ENCODE peak calls at places on chromosomes 3 and 15, in seven cellular contexts. K is adrenal gland, T is K562, D is left ventricle myocardium inferior, Y is ELR, V is activated T-helper 1 cell treated with Interleukin-2 at 50 U/mL for 16 hours, S is neural progenitor cell. G is an unnamed sample.

GRCh38 chr3:179174898-179175297 is 26.7 kb downstream of the PIK3CA start:
- DNase-seq in K (no peak), T (no peak), D (no peak), Y (no peak), V (no peak), S (peak), G (no peak)

GRCh38 chr3:72563690-72564370 is 284.4 kb downstream of the SHQ1 start:
- DNase-seq in K (no peak), T (no peak), D (no peak), Y (no peak), V (no peak), S (no peak), G (no peak)

GRCh38 chr3:98670020-98670419 is 76.6 kb upstream of the CPOX start:
- DNase-seq in K (no peak), T (no peak), D (no peak), Y (no peak), V (no peak), S (no peak), G (no peak)

GRCh38 chr3:159749406-159749805 is 239.2 kb upstream of the IL12A start:
- DNase-seq in K (no peak), T (no peak), D (no peak), Y (no peak), V (no peak), S (no peak), G (no peak)

GRCh38 chr3:65712156-65712555 is 326.6 kb downstream of the MAGI1 start:
- DNase-seq in K (no peak), T (no peak), D (no peak), Y (no peak), V (no peak), S (no peak), G (no peak)

GRCh38 chr3:102255736-102256135 is 179.1 kb upstream of the ZPLD1 start:
- DNase-seq in K (no peak), T (no peak), D (no peak), Y (no peak), V (no peak), S (no peak), G (no peak)

GRCh38 chr3:69014022-69014580 is 617 bp upstream of the EOGT start:
- DNase-seq in K (no peak), T (no peak), D (no peak), Y (peak), V (no peak), S (no peak), G (no peak)

GRCh38 chr3:186790261-186790981 is 7.0 kb downstream of the EIF4A2 start:
- DNase-seq in K (no peak), T (peak), D (no peak), Y (peak), V (no peak), S (no peak), G (peak)

GRCh38 chr3:154122912-154123559 is 1.8 kb downstream of the ARHGEF26 start:
- DNase-seq in K (no peak), T (no peak), D (no peak), Y (peak), V (no peak), S (no peak), G (no peak)

GRCh38 chr15:60660290-60661051 is 181.5 kb upstream of the ICE2 start:
- DNase-seq in K (peak), T (no peak), D (no peak), Y (peak), V (no peak), S (no peak), G (no peak)

GRCh38 chr15:93091465-93091864 is 2.5 kb upstream of the RGMA start:
- DNase-seq in K (no peak), T (no peak), D (no peak), Y (no peak), V (no peak), S (no peak), G (no peak)

GRCh38 chr3:128736598-128736997 is 10.6 kb downstream of the RAB7A start:
- DNase-seq in K (peak), T (no peak), D (no peak), Y (peak), V (no peak), S (no peak), G (no peak)

GRCh38 chr15:69624816-69625215 is 172.2 kb downstream of the RPLP1 start:
- DNase-seq in K (no peak), T (no peak), D (no peak), Y (no peak), V (no peak), S (no peak), G (no peak)

GRCh38 chr15:69760263-69760855 is 307.7 kb downstream of the RPLP1 start:
- DNase-seq in K (no peak), T (no peak), D (no peak), Y (peak), V (no peak), S (no peak), G (no peak)

GRCh38 chr15:34233614-34234013 is 8.8 kb downstream of the EMC4 start:
- DNase-seq in K (no peak), T (no peak), D (no peak), Y (no peak), V (no peak), S (no peak), G (no peak)

GRCh38 chr3:149494759-149495580 is 20.5 kb downstream of the TM4SF4 start:
- DNase-seq in K (no peak), T (no peak), D (no peak), Y (peak), V (no peak), S (no peak), G (no peak)

GRCh38 chr3:189108032-189108431 is 63.7 kb upstream of the TPRG1 start:
- DNase-seq in K (no peak), T (no peak), D (no peak), Y (no peak), V (no peak), S (no peak), G (no peak)

GRCh38 chr3:45330500-45331295 is 57.7 kb upstream of the LARS2 start:
- DNase-seq in K (no peak), T (no peak), D (no peak), Y (no peak), V (no peak), S (no peak), G (peak)

GRCh38 chr3:99965077-99965476 is 147.4 kb downstream of the CMSS1 start:
- DNase-seq in K (no peak), T (no peak), D (no peak), Y (peak), V (no peak), S (no peak), G (no peak)

GRCh38 chr15:29924750-29925149 is 102.5 kb upstream of the TJP1 start:
- DNase-seq in K (peak), T (no peak), D (peak), Y (peak), V (no peak), S (peak), G (no peak)

GRCh38 chr3:149340310-149340933 is 7.0 kb upstream of the TM4SF18 start:
- DNase-seq in K (no peak), T (no peak), D (no peak), Y (peak), V (no peak), S (no peak), G (no peak)

GRCh38 chr15:40320931-40321371 is 2.5 kb upstream of the INAFM2 start:
- DNase-seq in K (peak), T (peak), D (no peak), Y (peak), V (no peak), S (peak), G (peak)

GRCh38 chr15:74604983-74605809 is 10.4 kb upstream of the CLK3 start:
- DNase-seq in K (no peak), T (no peak), D (no peak), Y (no peak), V (no peak), S (no peak), G (no peak)

GRCh38 chr3:113018461-113019181 is 27.8 kb downstream of the GTPBP8 start:
- DNase-seq in K (peak), T (no peak), D (no peak), Y (peak), V (no peak), S (peak), G (peak)

GRCh38 chr15:38059665-38060064 is 125.2 kb downstream of the TMCO5A start:
- DNase-seq in K (no peak), T (no peak), D (no peak), Y (peak), V (no peak), S (no peak), G (no peak)

GRCh38 chr3:134857776-134858515 is 62.9 kb downstream of the EPHB1 start:
- DNase-seq in K (no peak), T (no peak), D (no peak), Y (no peak), V (no peak), S (no peak), G (no peak)

GRCh38 chr3:152742368-152743347 is 92.3 kb upstream of the P2RY1 start:
- DNase-seq in K (no peak), T (no peak), D (no peak), Y (no peak), V (no peak), S (no peak), G (no peak)

GRCh38 chr3:157201648-157202278 is 41.8 kb upstream of the CCNL1 start:
- DNase-seq in K (no peak), T (peak), D (no peak), Y (peak), V (no peak), S (peak), G (peak)

GRCh38 chr3:38601971-38602550 is 47.4 kb downstream of the SCN5A start:
- DNase-seq in K (no peak), T (no peak), D (no peak), Y (no peak), V (no peak), S (peak), G (no peak)

GRCh38 chr3:15309662-15310335 is 22.6 kb downstream of the SH3BP5 start:
- DNase-seq in K (peak), T (no peak), D (no peak), Y (no peak), V (no peak), S (no peak), G (no peak)

GRCh38 chr3:186502138-186502941 is 41.8 kb downstream of the CRYGS start:
- DNase-seq in K (no peak), T (no peak), D (no peak), Y (no peak), V (no peak), S (peak), G (no peak)